ENCODE peak calls at places on chromosomes 11 and 22, in seven cellular contexts. W is kidney, T is mucosa of descending colon, U is left ventricle myocardium inferior, G is HCT116, I is NT2/D1, B is cardiac muscle cell. X is an unnamed sample.

GRCh38 chr11:25432376-25432775 is 899.6 kb upstream of the ANO3 start:
- DNase-seq in B (no peak), T (no peak), G (no peak), W (no peak), I (no peak), U (no peak), X (peak; percentile 25)

GRCh38 chr11:569273-569885 is 6.9 kb upstream of the PHRF1 start:
- DNase-seq in U (peak; percentile 77), T (peak; percentile 64), W (peak; percentile 79), I (no peak), G (no peak), B (no peak), X (no peak)

GRCh38 chr11:68890490-68891231 is 13.0 kb downstream of the MRPL21 start:
- DNase-seq in I (no peak), T (peak; percentile 14), G (no peak), U (peak; percentile 90), W (peak; percentile 93), B (peak; percentile 80), X (no peak)

GRCh38 chr11:100863080-100863581 is 176.0 kb downstream of the ARHGAP42 start:
- DNase-seq in T (no peak), B (peak; percentile 88), W (peak; percentile 26), G (no peak), U (no peak), I (no peak), X (no peak)

GRCh38 chr11:75592699-75593098 is 30.6 kb downstream of the SERPINH1 start:
- DNase-seq in I (no peak), W (no peak), T (peak; percentile 36), B (no peak), U (no peak), G (no peak), X (no peak)

GRCh38 chr11:45886816-45887520 is 1.5 kb downstream of the MAPK8IP1 start:
- DNase-seq in W (no peak), T (no peak), G (no peak), U (no peak), B (no peak), I (no peak), X (no peak)

GRCh38 chr11:27161071-27161470 is 120.5 kb downstream of the BBOX1 start:
- DNase-seq in I (no peak), T (no peak), G (no peak), W (no peak), B (no peak), U (no peak), X (no peak)

GRCh38 chr11:74255741-74256369 is 55.6 kb downstream of the P4HA3 start:
- DNase-seq in U (no peak), G (peak; percentile 29), B (peak; percentile 77), W (no peak), T (peak; percentile 48), I (peak; percentile 47), X (peak; percentile 13)

GRCh38 chr22:49934144-49934890 is 15.9 kb downstream of the CRELD2 start:
- DNase-seq in W (peak; percentile 93), U (peak; percentile 76), T (peak; percentile 68), G (no peak), B (no peak), I (no peak), X (no peak)

GRCh38 chr22:49869855-49870712 is 16.4 kb downstream of the ZBED4 start:
- DNase-seq in G (no peak), B (no peak), W (no peak), T (no peak), I (no peak), U (no peak), X (no peak)

GRCh38 chr11:58776891-58777451 is 45.2 kb upstream of the GLYAT start:
- DNase-seq in I (no peak), T (no peak), W (no peak), G (no peak), U (no peak), B (no peak), X (no peak)

GRCh38 chr11:88849368-88849767 is 216.4 kb downstream of the GRM5 start:
- DNase-seq in U (no peak), I (no peak), B (no peak), T (no peak), G (no peak), W (no peak), X (peak; percentile 67)

GRCh38 chr11:72598901-72599300 is 75.3 kb downstream of the PDE2A start:
- DNase-seq in T (peak; percentile 54), U (peak; percentile 55), W (no peak), B (peak; percentile 63), G (no peak), I (no peak), X (no peak)

GRCh38 chr11:116932182-116932581 is 94.8 kb upstream of the APOA1 start:
- DNase-seq in W (no peak), G (no peak), U (no peak), B (no peak), I (no peak), T (no peak), X (no peak)
- H3K4me1 ChIP-seq in W (peaks cover 12% of the 10 kb centered on the region), G (no peaks in the 10 kb centered on the region), U (peaks cover 59% of the 10 kb centered on the region), B (peaks cover 33% of the 10 kb centered on the region), I (peaks cover 3% of the 10 kb centered on the region), T (no peaks in the 10 kb centered on the region), X (peaks cover 6% of the 10 kb centered on the region)

DNA sequence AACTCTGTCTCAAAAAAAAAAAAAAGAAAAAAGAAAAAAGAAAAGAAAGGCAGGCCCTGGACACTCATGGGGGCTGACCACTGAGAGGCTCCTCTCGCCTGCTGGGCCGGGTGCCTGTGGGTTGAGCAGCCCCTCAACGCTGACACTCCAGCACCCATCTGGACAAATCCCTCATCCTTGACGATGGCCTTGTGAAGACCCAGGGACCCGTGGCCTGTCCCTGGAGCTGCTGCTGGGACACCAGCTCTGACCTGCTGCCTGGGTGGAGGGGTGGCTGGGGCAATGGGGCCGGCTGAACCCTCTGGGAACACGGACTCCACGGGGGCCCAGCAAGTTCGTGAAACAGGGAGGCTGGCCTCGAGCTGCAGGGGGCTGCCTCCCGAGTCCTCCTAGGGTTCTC is 10.5 kb upstream of the BID start:
- DNase-seq in W (no peak), G (no peak), U (no peak), I (no peak), B (no peak), T (no peak), X (no peak)
- H3K4me1 ChIP-seq in W (no peaks in the 10 kb centered on the region), G (peaks cover 10% of the 10 kb centered on the region), U (peaks cover 59% of the 10 kb centered on the region), I (peaks cover 24% of the 10 kb centered on the region), B (peaks cover 10% of the 10 kb centered on the region), T (peaks cover 26% of the 10 kb centered on the region), X (peaks cover 15% of the 10 kb centered on the region)

GRCh38 chr22:26648761-26649363 is 8.5 kb upstream of the MIAT start:
- DNase-seq in T (no peak), U (no peak), G (no peak), W (no peak), I (no peak), B (peak; percentile 15), X (no peak)
- H3K4me1 ChIP-seq in T (peaks cover 7% of the 10 kb centered on the region), U (peaks cover 16% of the 10 kb centered on the region), G (peaks cover 3% of the 10 kb centered on the region), W (peaks cover 3% of the 10 kb centered on the region), I (peaks cover 11% of the 10 kb centered on the region), B (peaks cover 6% of the 10 kb centered on the region), X (no peaks in the 10 kb centered on the region)

GRCh38 chr22:24146190-24146616 is 35.1 kb upstream of the SUSD2 start:
- DNase-seq in T (peak; percentile 85), G (no peak), I (peak; percentile 18), W (peak; percentile 89), B (peak; percentile 62), U (no peak), X (no peak)
- H3K4me1 ChIP-seq in T (peaks cover 41% of the 10 kb centered on the region), G (peaks cover 21% of the 10 kb centered on the region), I (peaks cover 16% of the 10 kb centered on the region), W (peaks cover 42% of the 10 kb centered on the region), B (peaks cover 67% of the 10 kb centered on the region), U (peaks cover 92% of the 10 kb centered on the region), X (peaks cover 8% of the 10 kb centered on the region)

GRCh38 chr11:2097356-2097997 is 41.7 kb downstream of the IGF2 start:
- DNase-seq in I (peak; percentile 80), T (peak; percentile 54), U (peak; percentile 65), G (no peak), B (peak; percentile 94), W (peak; percentile 93), X (no peak)
- H3K4me1 ChIP-seq in I (peaks cover 42% of the 10 kb centered on the region), T (no peaks in the 10 kb centered on the region), U (peaks cover 78% of the 10 kb centered on the region), G (peaks cover 7% of the 10 kb centered on the region), B (no peaks in the 10 kb centered on the region), W (peaks cover 10% of the 10 kb centered on the region), X (no peaks in the 10 kb centered on the region)